ENCODE peak calls at places on chromosome 4, in nine cellular contexts. A is left lung, V is endothelial cell of umbilical vein, Z is spleen, F is Peyer's patch, I is GM20000, M is cardiac fibroblast, D is GM23338, L is right atrium auricular region. P is an unnamed sample.

GRCh38 chr4:99159699-99160098 is 15.6 kb upstream of the ADH4 start:
- DNase-seq in A (no peak), V (no peak), Z (no peak), F (no peak), I (no peak), M (peak), D (no peak), L (no peak), P (no peak)

GRCh38 chr4:168451744-168452394 is 28.4 kb downstream of the DDX60L start:
- DNase-seq in A (no peak), V (peak), Z (no peak), F (no peak), I (no peak), M (peak), D (no peak), L (no peak), P (no peak)

GRCh38 chr4:23888421-23889319 is 1.2 kb downstream of the PPARGC1A start:
- DNase-seq in A (no peak), V (no peak), Z (no peak), F (peak), I (no peak), M (peak), D (peak), L (no peak), P (no peak)

GRCh38 chr4:80183196-80184052 is 13.9 kb upstream of the PRDM8 start:
- DNase-seq in A (no peak), V (no peak), Z (no peak), F (no peak), I (peak), M (no peak), D (peak), L (no peak), P (no peak)

GRCh38 chr4:19678763-19679162 is 572.9 kb upstream of the SLIT2 start:
- DNase-seq in A (no peak), V (no peak), Z (no peak), F (no peak), I (no peak), M (peak), D (no peak), L (no peak), P (no peak)

GRCh38 chr4:1002631-1003251 is 8.7 kb upstream of the FGFRL1 start:
- DNase-seq in A (no peak), V (no peak), Z (no peak), F (no peak), I (no peak), M (no peak), D (peak), L (no peak), P (no peak)

GRCh38 chr4:124943938-124944337 is 231.4 kb upstream of the ANKRD50 start:
- DNase-seq in A (no peak), V (no peak), Z (no peak), F (no peak), I (no peak), M (no peak), D (peak), L (no peak), P (no peak)

GRCh38 chr4:15493411-15493810 is 23.7 kb downstream of the CC2D2A start:
- DNase-seq in A (no peak), V (no peak), Z (no peak), F (no peak), I (no peak), M (no peak), D (no peak), L (no peak), P (no peak)

GRCh38 chr4:94455081-94455480 is 3.3 kb downstream of the PDLIM5 start:
- DNase-seq in A (no peak), V (peak), Z (no peak), F (peak), I (no peak), M (peak), D (no peak), L (peak), P (peak)

GRCh38 chr4:45566896-45567603 is 556.8 kb downstream of the GABRG1 start:
- DNase-seq in A (peak), V (no peak), Z (no peak), F (no peak), I (no peak), M (no peak), D (no peak), L (no peak), P (no peak)

GRCh38 chr4:25867781-25868180 is 5.0 kb upstream of the SEL1L3 start:
- DNase-seq in A (no peak), V (peak), Z (no peak), F (no peak), I (no peak), M (no peak), D (no peak), L (no peak), P (no peak)

GRCh38 chr4:37392540-37393255 is 148.2 kb downstream of the NWD2 start:
- DNase-seq in A (peak), V (peak), Z (no peak), F (no peak), I (no peak), M (no peak), D (peak), L (no peak), P (peak)

GRCh38 chr4:8778760-8779159 is 92.9 kb downstream of the HMX1 start:
- DNase-seq in A (peak), V (no peak), Z (no peak), F (no peak), I (no peak), M (no peak), D (no peak), L (no peak), P (no peak)

GRCh38 chr4:11471613-11472012 is 42.9 kb upstream of the HS3ST1 start:
- DNase-seq in A (no peak), V (peak), Z (peak), F (no peak), I (peak), M (peak), D (no peak), L (no peak), P (peak)

GRCh38 chr4:19927381-19927780 is 324.3 kb upstream of the SLIT2 start:
- DNase-seq in A (peak), V (no peak), Z (no peak), F (no peak), I (no peak), M (peak), D (no peak), L (no peak), P (no peak)

GRCh38 chr4:102139132-102139573 is 206.1 kb downstream of the SLC39A8 start:
- DNase-seq in A (no peak), V (peak), Z (no peak), F (no peak), I (no peak), M (peak), D (no peak), L (no peak), P (no peak)

GRCh38 chr4:102734116-102734515 is 26.7 kb downstream of the MANBA start:
- DNase-seq in A (no peak), V (no peak), Z (no peak), F (no peak), I (no peak), M (no peak), D (no peak), L (no peak), P (no peak)

GRCh38 chr4:2243682-2244380 is 1.9 kb upstream of the HAUS3 start:
- DNase-seq in A (peak), V (no peak), Z (peak), F (no peak), I (peak), M (peak), D (no peak), L (peak), P (no peak)

GRCh38 chr4:95599777-95600436 is 51.1 kb upstream of the UNC5C start:
- DNase-seq in A (no peak), V (no peak), Z (no peak), F (no peak), I (peak), M (peak), D (no peak), L (no peak), P (no peak)

GRCh38 chr4:183424109-183424751 is 20.2 kb upstream of the CDKN2AIP start:
- DNase-seq in A (no peak), V (no peak), Z (no peak), F (no peak), I (no peak), M (no peak), D (no peak), L (no peak), P (no peak)

GRCh38 chr4:183426507-183426906 is 17.9 kb upstream of the CDKN2AIP start:
- DNase-seq in A (no peak), V (no peak), Z (no peak), F (no peak), I (no peak), M (no peak), D (no peak), L (peak), P (no peak)

GRCh38 chr4:183417356-183417755 is 27.1 kb upstream of the CDKN2AIP start:
- DNase-seq in A (no peak), V (no peak), Z (no peak), F (no peak), I (no peak), M (no peak), D (no peak), L (no peak), P (no peak)

GRCh38 chr4:183422962-183423653 is 21.3 kb upstream of the CDKN2AIP start:
- DNase-seq in A (no peak), V (no peak), Z (no peak), F (no peak), I (no peak), M (peak), D (no peak), L (no peak), P (peak)
- TF ChIP-seq CTCF in A (no peak), V (no peak), Z (no peak), F (no peak), I (no peak), M (no peak), D (peak), L (no peak), P (no peak)

GRCh38 chr4:84451546-84451945 is 47.5 kb downstream of the NKX6-1 start:
- DNase-seq in A (no peak), V (peak), Z (no peak), F (no peak), I (no peak), M (peak), D (peak), L (no peak), P (no peak)
- TF ChIP-seq CTCF in A (no peak), V (peak), Z (no peak), F (peak), I (peak), M (peak), D (peak), L (peak), P (peak)

GRCh38 chr4:133186845-133187244 is 37.8 kb downstream of the PCDH10 start:
- DNase-seq in A (no peak), V (no peak), Z (no peak), F (no peak), I (no peak), M (peak), D (no peak), L (no peak), P (no peak)

GRCh38 chr4:133190098-133190497 is 41.0 kb downstream of the PCDH10 start:
- DNase-seq in A (no peak), V (no peak), Z (no peak), F (no peak), I (no peak), M (no peak), D (no peak), L (no peak), P (no peak)

GRCh38 chr4:133188433-133189175 is 39.5 kb downstream of the PCDH10 start:
- DNase-seq in A (no peak), V (no peak), Z (no peak), F (no peak), I (peak), M (no peak), D (no peak), L (no peak), P (no peak)

DNA sequence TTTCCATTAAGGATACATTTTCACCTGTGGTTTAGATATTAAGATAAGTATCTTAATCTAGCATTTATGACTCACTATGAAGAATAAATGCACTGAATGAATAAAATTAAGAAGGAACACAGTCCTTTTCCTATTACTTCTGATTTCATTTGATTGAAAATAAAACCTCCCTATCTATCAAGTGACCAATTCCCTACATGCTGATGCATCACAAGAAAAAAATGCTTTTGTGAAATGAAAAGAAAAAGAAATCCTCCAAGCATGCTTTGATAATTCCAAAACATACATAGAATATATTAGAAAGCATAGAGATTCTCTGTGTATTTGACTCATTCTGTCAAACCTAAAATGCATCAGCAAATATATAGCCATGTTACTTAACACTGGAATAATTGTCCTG is 37.1 kb downstream of the PCDH10 start:
- DNase-seq in A (no peak), V (no peak), Z (no peak), F (no peak), I (no peak), M (peak), D (no peak), L (no peak), P (no peak)
- TF ChIP-seq CTCF in A (no peak), V (no peak), Z (no peak), F (no peak), I (no peak), M (no peak), D (no peak), L (no peak), P (no peak)

DNA sequence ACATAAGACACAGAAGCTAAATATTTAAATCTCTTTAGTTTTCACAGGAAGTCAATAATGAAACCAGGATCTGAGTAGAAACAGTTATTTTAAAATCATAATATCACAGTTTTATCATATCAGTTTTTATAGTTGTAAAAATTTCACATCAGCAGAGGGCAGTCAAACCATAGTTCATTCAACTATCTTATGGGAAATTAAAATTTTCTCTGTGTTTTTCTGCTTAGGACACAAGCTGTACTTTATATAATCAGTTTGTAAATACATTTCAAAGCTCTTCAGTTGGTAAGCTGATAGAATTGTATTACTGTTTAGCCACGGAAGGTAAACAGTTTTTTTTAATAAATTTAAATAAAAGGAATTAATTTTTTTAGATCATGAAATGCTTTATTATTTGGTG is 204.8 kb upstream of the NUDT6 start:
- DNase-seq in A (no peak), V (peak), Z (no peak), F (no peak), I (no peak), M (peak), D (no peak), L (no peak), P (no peak)
- TF ChIP-seq CTCF in A (peak), V (no peak), Z (peak), F (peak), I (no peak), M (peak), D (no peak), L (peak), P (no peak)

GRCh38 chr4:87677731-87678130 is 27.7 kb downstream of the DMP1 start:
- DNase-seq in A (no peak), V (no peak), Z (no peak), F (no peak), I (no peak), M (no peak), D (no peak), L (no peak), P (no peak)

GRCh38 chr4:87680271-87680670 is 30.2 kb downstream of the DMP1 start:
- DNase-seq in A (no peak), V (no peak), Z (no peak), F (no peak), I (no peak), M (no peak), D (peak), L (no peak), P (no peak)

DNA sequence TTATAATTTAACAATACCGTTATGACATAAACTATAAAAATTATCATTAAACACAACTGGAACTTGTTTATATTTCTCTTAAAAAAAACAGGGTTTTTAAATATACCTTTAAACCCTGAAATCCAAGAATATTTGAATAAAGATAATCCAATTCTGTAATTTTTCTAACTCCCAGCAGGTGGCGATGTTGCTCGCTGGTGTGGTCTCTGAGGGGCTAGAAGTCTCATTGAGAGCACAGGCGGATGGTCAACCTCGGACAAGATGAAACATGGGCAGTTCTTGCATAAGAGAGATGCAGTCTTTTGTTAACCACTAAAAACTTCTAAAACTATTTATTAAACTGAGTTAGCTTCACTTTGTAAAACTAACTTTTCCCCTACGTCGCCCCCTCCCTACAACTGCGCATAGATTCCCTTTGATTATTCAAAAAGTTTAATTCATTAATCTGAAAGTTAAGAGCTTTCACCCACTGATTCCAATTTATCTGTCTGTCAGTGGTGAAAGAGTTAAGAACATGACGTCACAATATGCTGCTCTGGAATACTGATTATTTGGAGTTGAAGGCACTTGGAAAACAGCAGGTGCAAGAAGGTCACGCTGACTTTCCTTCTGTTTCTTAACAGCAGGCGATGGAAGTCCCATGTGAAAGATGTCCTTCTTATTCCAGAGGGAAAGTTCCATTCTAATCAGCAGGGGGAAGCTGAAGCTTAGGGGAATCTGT is 29.5 kb downstream of the DMP1 start:
- DNase-seq in A (no peak), V (peak), Z (no peak), F (no peak), I (peak), M (peak), D (peak), L (peak), P (peak)
- TF ChIP-seq CTCF in A (peak), V (peak), Z (peak), F (peak), I (peak), M (peak), D (peak), L (peak), P (peak)

GRCh38 chr4:141134586-141134985 is 1.3 kb upstream of the RNF150 start:
- DNase-seq in A (no peak), V (no peak), Z (no peak), F (no peak), I (no peak), M (no peak), D (peak), L (no peak), P (no peak)

GRCh38 chr4:141132689-141133145 is 552 bp downstream of the RNF150 start:
- DNase-seq in A (peak), V (no peak), Z (peak), F (no peak), I (peak), M (peak), D (peak), L (no peak), P (peak)

GRCh38 chr4:141131738-141132688 is 1.3 kb downstream of the RNF150 start:
- DNase-seq in A (peak), V (peak), Z (peak), F (peak), I (peak), M (peak), D (peak), L (no peak), P (no peak)

GRCh38 chr4:141134051-141134450 is 782 bp upstream of the RNF150 start:
- DNase-seq in A (no peak), V (no peak), Z (no peak), F (no peak), I (no peak), M (peak), D (no peak), L (no peak), P (no peak)

DNA sequence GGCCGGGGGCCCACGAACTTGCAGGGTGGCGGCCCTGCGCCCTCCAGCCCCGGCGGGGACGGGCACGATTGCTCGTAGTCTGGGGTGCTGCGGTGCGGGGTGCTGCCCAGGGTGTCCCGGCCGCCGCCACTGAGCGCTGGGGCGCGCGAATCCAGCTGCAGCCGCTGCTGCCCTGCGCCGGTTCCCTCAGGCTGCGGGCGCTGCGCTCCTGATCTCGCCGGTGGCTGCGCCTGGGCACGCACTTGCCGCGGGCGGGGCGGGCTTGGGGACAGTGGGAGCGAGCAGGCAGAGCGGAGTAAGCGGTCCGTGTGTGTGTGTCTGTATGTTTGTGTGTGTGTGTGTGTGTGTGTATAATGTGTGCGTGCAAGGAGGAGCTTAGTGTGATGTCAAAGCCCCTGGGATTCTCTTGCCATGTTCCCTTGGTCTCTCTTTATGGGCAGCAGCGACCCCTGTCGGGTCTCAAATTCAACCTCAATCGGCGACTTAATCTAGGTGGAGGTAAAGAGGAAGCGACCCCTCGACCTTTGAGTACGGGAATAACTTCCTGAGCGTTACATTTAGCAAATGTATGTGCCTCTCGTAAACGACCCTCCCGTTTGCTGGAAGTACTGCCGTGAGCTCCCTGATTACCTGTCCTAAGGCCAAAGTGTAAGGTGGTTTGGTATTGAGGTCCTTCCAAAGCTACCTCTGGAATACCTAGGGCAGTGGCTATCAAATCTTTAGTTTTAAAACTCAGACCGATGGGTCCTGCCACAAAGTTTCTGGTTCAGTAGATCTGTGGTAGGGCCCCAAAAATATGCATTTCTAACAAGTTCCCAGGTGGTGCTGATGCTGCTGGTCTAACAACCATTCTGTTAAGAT is at the start of gene RNF150:
- DNase-seq in A (peak), V (peak), Z (peak), F (peak), I (peak), M (peak), D (peak), L (peak), P (peak)
- TF ChIP-seq CTCF in A (peak), V (peak), Z (peak), F (peak), I (peak), M (peak), D (peak), L (peak), P (no peak)

GRCh38 chr4:119564106-119564505 is 64.5 kb downstream of the PDE5A start:
- DNase-seq in A (no peak), V (no peak), Z (no peak), F (no peak), I (no peak), M (no peak), D (no peak), L (no peak), P (no peak)

DNA sequence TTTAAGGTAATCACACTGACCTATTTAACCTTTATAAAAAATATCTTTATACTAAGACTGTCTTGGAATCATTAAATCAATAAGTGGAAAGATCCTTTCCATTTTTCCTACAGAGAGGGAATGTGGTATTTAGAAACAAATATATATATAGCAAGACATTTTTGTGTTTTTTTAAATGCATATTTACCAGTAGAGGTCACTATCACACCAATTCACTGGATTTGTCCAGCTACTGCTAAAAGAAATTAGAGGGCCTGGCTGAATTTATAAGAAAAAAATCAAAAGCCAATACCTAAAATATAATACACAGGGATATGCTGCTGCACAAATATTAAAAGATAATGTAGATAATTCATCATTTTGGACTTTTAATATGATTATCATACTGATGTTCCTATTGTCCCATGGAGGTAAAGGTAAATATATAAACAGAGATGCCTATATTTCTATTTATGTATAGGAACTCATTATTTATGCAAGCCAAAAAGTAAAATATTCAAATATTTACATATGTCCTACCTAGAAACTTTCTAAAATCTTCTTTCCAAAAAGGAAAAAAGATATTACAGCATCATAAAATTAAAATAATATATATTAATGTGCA is 69.5 kb downstream of the PDE5A start:
- DNase-seq in A (no peak), V (peak), Z (no peak), F (no peak), I (peak), M (peak), D (peak), L (no peak), P (no peak)
- TF ChIP-seq CTCF in A (peak), V (peak), Z (peak), F (peak), I (no peak), M (peak), D (no peak), L (peak), P (no peak)

P was measured in Calu3.